ENCODE peak calls at places on chromosomes 13 and 19, in seven cellular contexts. Q is ELR; I is A172; F is T-cell; S is NCI-H187 treated with DMSO at 0.1 percent for 48 hours; E is stimulated activated CD8-positive, alpha-beta memory T cell treated with anti-CD3 and anti-CD28 coated beads, Interleukin-4, amount 100 ng/mL, for 1 hour; L is NCI-H1436. Y is an unnamed sample.

GRCh38 chr13:110624766-110625756 is 9.7 kb downstream of the NAXD start:
- DNase-seq in Q (no peak), I (no peak), F (no peak), S (no peak), E (no peak), L (no peak), Y (no peak)

GRCh38 chr19:12946092-12946845 is 607 bp downstream of the RAD23A start:
- DNase-seq in Q (peak; percentile 89), I (peak; percentile 63), F (no peak), S (no peak), E (no peak), L (peak; percentile 21), Y (peak; percentile 84)

GRCh38 chr13:113758651-113759524 is at the start of gene TMEM255B:
- DNase-seq in Q (peak; percentile 79), I (peak; percentile 41), F (peak; percentile 73), S (peak; percentile 62), E (peak; percentile 46), L (peak; percentile 65), Y (peak; percentile 90)

GRCh38 chr13:94525781-94526180 is 46.3 kb upstream of the DCT start:
- DNase-seq in Q (no peak), I (no peak), F (no peak), S (no peak), E (no peak), L (no peak), Y (no peak)

GRCh38 chr19:7533925-7534480 is 1.5 kb upstream of the PNPLA6 start:
- DNase-seq in Q (peak; percentile 91), I (peak; percentile 71), F (peak; percentile 75), S (no peak), E (peak; percentile 59), L (peak; percentile 81), Y (peak; percentile 96)

GRCh38 chr19:19185853-19186728 is 5.9 kb downstream of the BORCS8 start:
- DNase-seq in Q (peak; percentile 72), I (peak; percentile 39), F (peak; percentile 35), S (no peak), E (no peak), L (peak; percentile 30), Y (no peak)

GRCh38 chr13:114054830-114055439 is 77.5 kb downstream of the RASA3 start:
- DNase-seq in Q (no peak), I (no peak), F (no peak), S (no peak), E (no peak), L (no peak), Y (no peak)

GRCh38 chr19:49432141-49433073 is 7.2 kb downstream of the GFY start:
- DNase-seq in Q (no peak), I (no peak), F (no peak), S (no peak), E (no peak), L (no peak), Y (no peak)

GRCh38 chr19:799076-799881 is 2.0 kb downstream of the PTBP1 start:
- DNase-seq in Q (peak; percentile 59), I (no peak), F (peak; percentile 25), S (no peak), E (no peak), L (no peak), Y (no peak)

GRCh38 chr19:39765091-39766076 is 13.3 kb upstream of the LEUTX start:
- DNase-seq in Q (peak; percentile 67), I (peak; percentile 26), F (peak; percentile 18), S (no peak), E (peak; percentile 3), L (no peak), Y (no peak)

GRCh38 chr13:110644892-110645521 is 29.7 kb downstream of the NAXD start:
- DNase-seq in Q (peak; percentile 48), I (peak; percentile 46), F (peak; percentile 26), S (peak; percentile 62), E (peak; percentile 14), L (no peak), Y (peak; percentile 87)

GRCh38 chr13:109938255-109938936 is 152.0 kb upstream of the IRS2 start:
- DNase-seq in Q (peak; percentile 82), I (peak; percentile 62), F (no peak), S (no peak), E (no peak), L (no peak), Y (no peak)

GRCh38 chr19:17406039-17406886 is 833 bp upstream of the BST2 start:
- DNase-seq in Q (peak; percentile 47), I (peak; percentile 90), F (no peak), S (no peak), E (no peak), L (no peak), Y (no peak)

GRCh38 chr19:38021356-38021755 is 114.3 kb downstream of the SIPA1L3 start:
- DNase-seq in Q (peak; percentile 70), I (no peak), F (no peak), S (no peak), E (no peak), L (no peak), Y (no peak)

GRCh38 chr13:107864543-107865460 is 350.5 kb downstream of the LIG4 start:
- DNase-seq in Q (peak; percentile 44), I (peak; percentile 42), F (no peak), S (peak; percentile 64), E (no peak), L (no peak), Y (no peak)

GRCh38 chr13:100235311-100235901 is 146.5 kb downstream of the PCCA start:
- DNase-seq in Q (peak; percentile 76), I (peak; percentile 49), F (no peak), S (peak; percentile 53), E (no peak), L (peak; percentile 43), Y (no peak)

GRCh38 chr19:15442142-15442920 is 7.4 kb downstream of the WIZ start:
- DNase-seq in Q (no peak), I (no peak), F (no peak), S (no peak), E (no peak), L (no peak), Y (no peak)

GRCh38 chr13:80274643-80275042 is 66.3 kb downstream of the SPRY2 start:
- DNase-seq in Q (peak; percentile 23), I (no peak), F (no peak), S (no peak), E (no peak), L (no peak), Y (no peak)

GRCh38 chr13:69970521-69970920 is 137.1 kb upstream of the ATXN8OS start:
- DNase-seq in Q (peak; percentile 58), I (peak; percentile 79), F (no peak), S (no peak), E (no peak), L (no peak), Y (no peak)

GRCh38 chr19:18733196-18733647 is 49.7 kb downstream of the CRTC1 start:
- DNase-seq in Q (no peak), I (no peak), F (no peak), S (no peak), E (no peak), L (peak; percentile 49), Y (no peak)

GRCh38 chr19:22882797-22883196 is 50.7 kb downstream of the ZNF723 start:
- DNase-seq in Q (peak; percentile 46), I (no peak), F (no peak), S (no peak), E (no peak), L (no peak), Y (no peak)

GRCh38 chr13:28684257-28684656 is 25.3 kb downstream of the POMP start:
- DNase-seq in Q (no peak), I (no peak), F (no peak), S (no peak), E (no peak), L (no peak), Y (no peak)

GRCh38 chr13:94322925-94323324 is 156.6 kb downstream of the DCT start:
- DNase-seq in Q (peak; percentile 63), I (peak; percentile 49), F (no peak), S (no peak), E (no peak), L (no peak), Y (no peak)

GRCh38 chr13:31485183-31485582 is 254.1 kb upstream of the RXFP2 start:
- DNase-seq in Q (peak; percentile 60), I (no peak), F (no peak), S (no peak), E (no peak), L (no peak), Y (no peak)

GRCh38 chr19:42150940-42151339 is 18.7 kb upstream of the POU2F2 start:
- DNase-seq in Q (no peak), I (no peak), F (no peak), S (no peak), E (no peak), L (no peak), Y (no peak)

GRCh38 chr13:36014763-36015162 is 116.4 kb downstream of the DCLK1 start:
- DNase-seq in Q (no peak), I (no peak), F (no peak), S (no peak), E (no peak), L (no peak), Y (no peak)

GRCh38 chr19:1465191-1466016 is 13.6 kb downstream of the C19orf25 start:
- DNase-seq in Q (peak; percentile 56), I (no peak), F (no peak), S (no peak), E (no peak), L (no peak), Y (no peak)